ENCODE peak calls at places on chromosomes 1 and 21, in eight cellular contexts. C is WTC11, L is IMR-90, T is H1, O is A549, B is SK-N-SH, G is HepG2, R is GM12878. U is an unnamed sample.

GRCh38 chr1:8439015-8439702 is 121.2 kb downstream of the SLC45A1 start:
- DNase-seq in G (peak; percentile 32), O (no peak), L (peak; percentile 88), B (peak; percentile 83), T (no peak), R (no peak), C (peak; percentile 72), U (peak; percentile 76)

GRCh38 chr1:153661111-153661708 is 2.7 kb downstream of the SNAPIN start:
- DNase-seq in T (no peak), C (no peak), O (no peak), L (no peak), R (no peak), B (no peak), G (no peak), U (peak; percentile 18)

GRCh38 chr1:184033711-184034167 is 3.8 kb downstream of the COLGALT2 start:
- DNase-seq in B (no peak), L (peak; percentile 76), G (no peak), T (no peak), R (no peak), O (no peak), C (no peak), U (no peak)

GRCh38 chr1:39294531-39294930 is 90.0 kb downstream of the MACF1 start:
- DNase-seq in L (peak; percentile 52), G (no peak), B (no peak), R (no peak), O (no peak), C (no peak), T (no peak), U (no peak)

GRCh38 chr1:206784471-206784903 is 12.2 kb upstream of the IL10 start:
- DNase-seq in O (no peak), T (no peak), R (no peak), L (no peak), G (no peak), C (no peak), B (no peak), U (no peak)

GRCh38 chr1:178513278-178513983 is 522 bp downstream of the TEX35 start:
- DNase-seq in B (no peak), R (no peak), O (no peak), G (no peak), L (peak; percentile 17), C (peak; percentile 33), T (no peak), U (no peak)

GRCh38 chr1:197917813-197918646 is 858 bp downstream of the LHX9 start:
- DNase-seq in B (peak; percentile 53), L (no peak), C (no peak), G (no peak), R (no peak), T (no peak), O (no peak), U (no peak)

GRCh38 chr1:83626603-83627002 is 372.3 kb downstream of the TTLL7 start:
- DNase-seq in O (no peak), C (no peak), R (peak; percentile 12), B (no peak), T (no peak), G (no peak), L (no peak), U (no peak)

GRCh38 chr1:64082459-64082858 is 121.0 kb upstream of the UBE2U start:
- DNase-seq in O (no peak), R (no peak), B (no peak), T (peak; percentile 10), G (no peak), C (no peak), L (peak; percentile 61), U (no peak)

GRCh38 chr1:210062033-210062432 is 124.0 kb downstream of the SYT14 start:
- DNase-seq in G (no peak), O (no peak), C (no peak), B (no peak), L (no peak), T (no peak), R (no peak), U (no peak)

GRCh38 chr21:45309069-45309521 is 21.4 kb upstream of the POFUT2 start:
- DNase-seq in L (peak; percentile 64), B (peak; percentile 82), G (peak; percentile 69), T (peak; percentile 39), O (peak; percentile 42), R (no peak), C (peak; percentile 89), U (peak; percentile 78)

GRCh38 chr1:71364236-71364635 is 283.4 kb upstream of the ZRANB2 start:
- DNase-seq in C (no peak), R (no peak), B (no peak), G (no peak), T (no peak), O (no peak), L (peak; percentile 5), U (no peak)

GRCh38 chr1:20160034-20160433 is 20.9 kb downstream of the PLA2G2F start:
- DNase-seq in R (no peak), G (no peak), C (no peak), T (no peak), L (no peak), B (no peak), O (no peak), U (no peak)

GRCh38 chr21:8998946-8999681 is 1522.3 kb upstream of the TPTE start:
- DNase-seq in T (no peak), O (no peak), B (no peak), C (no peak), G (peak; percentile 56), L (no peak), R (no peak), U (no peak)

GRCh38 chr1:179586107-179586823 is 5.4 kb upstream of the TDRD5 start:
- DNase-seq in T (no peak), L (no peak), R (no peak), O (peak; percentile 44), G (no peak), C (peak; percentile 76), B (peak; percentile 93), U (peak; percentile 65)

GRCh38 chr1:1434131-1434811 is 1.2 kb upstream of the VWA1 start:
- DNase-seq in O (no peak), B (peak; percentile 37), C (peak; percentile 72), G (peak; percentile 53), L (no peak), T (no peak), R (no peak), U (no peak)

GRCh38 chr1:54768093-54768492 is 3.8 kb upstream of the PARS2 start:
- DNase-seq in G (peak; percentile 48), O (no peak), C (no peak), T (no peak), L (peak; percentile 13), R (no peak), B (no peak), U (no peak)
- TF ChIP-seq USF2 in G (no peak), O (no peak), C (no peak), T (no peak), L (no peak), R (no peak), B (no peak), U (no peak)

GRCh38 chr1:172308148-172308547 is 112.3 kb upstream of the C1orf105 start:
- DNase-seq in T (no peak), G (no peak), O (no peak), B (no peak), R (no peak), L (no peak), C (no peak), U (no peak)

DNA sequence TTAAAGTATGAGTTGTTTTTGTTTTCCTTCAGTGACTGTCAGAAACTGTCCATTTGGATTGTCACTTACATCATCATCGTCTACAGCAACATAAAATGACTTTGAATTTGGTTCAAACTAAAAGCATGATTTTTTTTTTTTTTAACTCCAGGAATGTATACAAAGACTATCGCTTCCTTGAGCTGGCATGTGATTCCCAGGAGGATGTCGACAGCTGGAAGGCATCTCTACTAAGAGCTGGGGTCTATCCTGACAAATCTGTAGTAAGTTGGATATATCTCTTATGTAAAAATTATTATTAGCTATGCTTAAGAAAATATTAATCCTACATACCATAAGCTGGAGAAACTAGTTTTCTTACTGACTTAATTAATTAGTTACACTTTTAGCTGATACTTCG is 111.9 kb upstream of the C1orf105 start:
- DNase-seq in C (no peak), R (no peak), T (no peak), B (no peak), G (no peak), O (no peak), L (peak; percentile 60), U (no peak)
- TF ChIP-seq USF2 in C (no peak), R (no peak), T (no peak), B (no peak), G (no peak), O (no peak), L (no peak), U (no peak)

DNA sequence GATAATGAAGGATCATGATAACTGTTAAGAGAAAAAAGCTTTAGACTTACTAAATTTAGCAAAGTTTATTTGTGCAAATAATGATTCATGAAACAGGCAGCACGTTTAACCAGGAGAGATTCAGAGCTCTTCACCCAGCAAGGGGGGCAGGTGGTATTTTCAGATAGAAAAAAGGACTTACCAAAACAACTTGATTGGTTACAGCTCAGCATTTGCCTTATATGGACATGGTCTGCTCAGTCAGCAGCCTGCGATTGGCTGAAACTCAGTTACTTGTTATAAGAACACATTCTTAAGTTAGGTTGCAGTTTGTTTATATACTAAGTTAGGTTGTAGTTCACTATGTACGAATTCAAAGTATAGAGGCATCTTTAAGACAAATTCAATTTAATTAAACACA is 165.6 kb downstream of the DUSP10 start:
- DNase-seq in R (no peak), C (no peak), T (no peak), G (no peak), B (no peak), O (no peak), L (peak; percentile 96), U (peak; percentile 30)
- TF ChIP-seq USF2 in R (no peak), C (no peak), T (no peak), G (no peak), B (no peak), O (no peak), L (no peak), U (no peak)

DNA sequence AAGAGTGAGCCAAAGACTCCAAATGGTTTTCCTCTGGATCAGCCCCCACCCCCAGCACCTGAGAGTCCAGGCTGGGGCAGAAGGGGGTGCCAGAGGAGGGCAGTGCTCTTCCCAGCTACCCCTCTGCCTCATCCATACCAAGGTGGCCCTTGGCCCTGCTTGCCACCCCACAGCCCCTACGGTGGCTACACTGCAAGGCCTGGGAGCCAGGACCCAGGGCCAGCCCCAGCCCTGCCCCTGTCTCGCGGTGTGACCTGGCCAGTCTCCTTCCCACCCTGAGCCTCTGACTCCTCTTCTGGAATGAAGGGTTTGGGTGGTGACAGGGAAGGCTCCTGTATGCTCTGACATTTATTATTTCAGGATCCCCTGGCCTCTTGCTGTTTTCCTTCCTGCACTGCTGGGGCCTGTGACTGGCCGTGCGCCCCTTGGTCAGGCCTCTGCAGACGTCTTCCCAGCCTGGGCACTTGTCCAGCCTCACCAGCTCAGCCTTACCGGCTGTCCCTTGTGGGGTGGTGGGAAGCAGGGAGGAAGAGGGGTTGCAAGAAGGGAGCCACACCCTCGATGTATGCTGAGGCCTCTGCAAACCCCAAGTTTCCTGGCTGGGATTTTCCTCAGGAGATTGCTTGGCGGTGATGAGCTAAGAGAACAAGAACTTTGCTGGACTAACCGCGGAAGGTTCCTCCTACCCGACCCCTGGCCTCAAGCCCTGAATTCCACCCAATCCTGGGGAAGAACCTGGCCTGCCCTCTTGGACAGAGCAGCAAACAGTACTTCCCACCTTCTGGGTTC is 13.5 kb downstream of the ASAP3 start:
- DNase-seq in T (no peak), G (no peak), B (no peak), L (peak; percentile 49), O (no peak), R (no peak), C (no peak), U (no peak)
- TF ChIP-seq USF2 in T (no peak), G (no peak), B (no peak), L (no peak), O (no peak), R (no peak), C (no peak), U (no peak)

U was measured in K562.